ENCODE peak calls at places on chromosomes 3 and 15, in five cellular contexts. I, H, D, C and U are unnamed samples.

GRCh38 chr3:22700876-22701275 is 502.3 kb upstream of the UBE2E2 start:
- DNase-seq in H (no peak), I (no peak), C (no peak), D (no peak), U (no peak)

GRCh38 chr3:123692041-123692440 is 107.2 kb upstream of the HACD2 start:
- DNase-seq in I (no peak), C (no peak), D (no peak), H (no peak), U (no peak)

GRCh38 chr15:49145651-49146609 is 9.5 kb downstream of the COPS2 start:
- DNase-seq in D (peak; percentile 73), C (peak; percentile 74), H (peak; percentile 67), I (peak; percentile 35), U (peak; percentile 53)

GRCh38 chr15:79315623-79316328 is 4.9 kb downstream of the TMED3 start:
- DNase-seq in I (no peak), H (no peak), D (no peak), C (no peak), U (no peak)

GRCh38 chr3:149479621-149480325 is 5.3 kb downstream of the TM4SF4 start:
- DNase-seq in C (no peak), H (peak; percentile 9), D (no peak), I (no peak), U (no peak)

GRCh38 chr3:17432237-17432636 is 310.2 kb downstream of the TBC1D5 start:
- DNase-seq in I (no peak), D (peak; percentile 36), H (no peak), C (no peak), U (no peak)

GRCh38 chr3:134449277-134449676 is 36.5 kb downstream of the ANAPC13 start:
- DNase-seq in C (no peak), I (no peak), H (peak; percentile 82), D (peak; percentile 57), U (no peak)

GRCh38 chr3:13110678-13111116 is 37.5 kb upstream of the IQSEC1 start:
- DNase-seq in H (no peak), I (no peak), C (peak; percentile 35), D (peak; percentile 95), U (peak; percentile 97)

DNA sequence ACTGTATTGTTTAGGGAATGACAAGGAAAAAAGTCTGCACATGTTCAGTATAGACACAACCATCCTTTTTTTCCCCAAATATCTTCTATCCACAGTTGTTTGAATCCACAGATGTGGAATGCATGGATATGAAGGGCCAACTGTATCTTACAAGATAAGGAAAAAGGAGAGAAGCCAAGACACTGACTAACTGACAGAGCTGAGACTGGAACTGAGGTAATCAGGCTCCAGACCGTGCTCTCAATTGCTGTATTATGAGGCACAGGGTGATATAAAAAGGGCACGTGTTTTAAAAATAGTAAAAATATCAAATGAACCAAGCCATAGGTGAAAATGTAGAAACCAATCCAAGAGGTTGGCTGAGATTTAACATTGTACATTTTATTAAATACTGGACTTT is 49.0 kb downstream of the DHX36 start:
- DNase-seq in D (no peak), C (no peak), H (no peak), I (no peak), U (no peak)
- TF ChIP-seq EZH2phosphoT487 in D (no peak), C (no peak), H (no peak), I (no peak), U (no peak)

GRCh38 chr15:62888628-62889027 is 153.9 kb upstream of the TPM1 start:
- DNase-seq in H (no peak), C (no peak), I (no peak), D (peak; percentile 44), U (no peak)
- TF ChIP-seq EZH2phosphoT487 in H (no peak), C (no peak), I (no peak), D (no peak), U (no peak)

DNA sequence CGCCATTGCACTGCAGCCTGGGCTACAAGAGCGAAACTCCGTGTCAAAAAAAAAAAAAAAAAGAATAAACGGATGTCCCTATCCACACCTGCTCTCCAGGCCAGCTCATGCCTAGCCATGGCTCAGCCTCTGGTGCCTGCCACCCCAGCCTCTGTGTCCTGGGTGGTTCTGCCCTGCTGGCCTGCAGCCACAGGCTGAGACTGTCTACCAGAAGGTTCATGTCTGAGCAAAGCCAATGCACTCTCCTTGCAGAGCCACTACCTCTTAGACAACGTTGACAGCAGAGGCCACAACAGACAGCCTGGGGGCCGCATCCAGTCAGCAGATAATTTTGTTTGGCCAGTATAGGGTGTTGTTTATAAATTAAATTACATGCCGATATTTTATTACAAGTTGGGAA is 127.7 kb downstream of the ASB7 start:
- DNase-seq in D (no peak), H (no peak), C (no peak), I (no peak), U (no peak)
- TF ChIP-seq EZH2phosphoT487 in D (no peak), H (no peak), C (no peak), I (no peak), U (no peak)

DNA sequence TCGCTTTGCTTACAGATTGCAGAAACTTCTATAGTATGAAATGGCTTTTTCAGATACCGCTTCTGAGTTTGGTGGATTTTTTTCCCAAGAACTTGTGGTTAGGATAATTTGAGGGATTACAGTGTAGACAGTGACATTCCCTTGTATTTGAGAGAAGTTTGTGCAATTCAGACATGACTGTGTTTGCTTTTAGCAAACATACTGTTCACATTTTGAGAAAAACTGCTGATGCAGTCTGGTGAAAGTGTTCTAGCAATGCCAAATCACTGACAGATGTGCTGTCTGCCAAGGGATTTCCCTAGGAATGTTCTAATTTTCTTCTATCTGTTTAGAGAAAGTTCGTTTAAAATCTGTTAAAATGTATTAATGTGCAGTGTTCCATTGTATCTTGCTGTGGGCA is 652.6 kb downstream of the FHIT start:
- DNase-seq in D (peak; percentile 34), H (no peak), C (peak; percentile 10), I (no peak), U (no peak)
- TF ChIP-seq EZH2phosphoT487 in D (no peak), H (no peak), C (no peak), I (no peak), U (no peak)

DNA sequence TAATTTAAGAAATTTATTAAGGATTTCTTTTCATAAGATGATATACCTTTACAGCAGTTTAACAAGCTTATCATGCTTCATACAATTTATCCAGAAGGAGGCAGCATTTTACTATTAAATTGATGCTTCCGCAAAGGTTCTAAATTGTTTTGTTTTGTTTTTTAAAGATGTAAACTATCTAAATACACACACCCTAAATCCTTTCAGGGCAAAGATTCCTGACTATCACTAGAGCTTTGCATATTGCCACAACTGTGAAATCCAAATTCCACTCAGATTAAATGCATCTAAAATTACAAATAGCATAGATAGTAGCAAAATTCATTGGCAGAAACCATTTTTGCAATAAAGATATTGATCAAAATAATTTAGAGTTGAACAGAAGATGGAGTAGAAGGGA is 44.5 kb upstream of the CCNL1 start:
- DNase-seq in H (peak; percentile 54), I (no peak), C (peak; percentile 40), D (peak; percentile 77), U (peak; percentile 50)
- TF ChIP-seq EZH2phosphoT487 in H (no peak), I (no peak), C (no peak), D (no peak), U (no peak)

GRCh38 chr3:100420885-100421284 is 19.5 kb downstream of the LNP1 start:
- DNase-seq in D (no peak), I (no peak), C (no peak), H (no peak), U (no peak)
- TF ChIP-seq EZH2phosphoT487 in D (no peak), I (no peak), C (no peak), H (no peak), U (no peak)

GRCh38 chr15:60784855-60785254 is 305.9 kb upstream of the ICE2 start:
- DNase-seq in I (no peak), D (no peak), C (no peak), H (no peak), U (no peak)

GRCh38 chr15:60790641-60791040 is 311.7 kb upstream of the ICE2 start:
- DNase-seq in I (no peak), C (no peak), H (no peak), D (no peak), U (no peak)

GRCh38 chr15:60791216-60791615 is 312.3 kb upstream of the ICE2 start:
- DNase-seq in C (no peak), H (no peak), D (no peak), I (no peak), U (no peak)

GRCh38 chr15:60788514-60789091 is 309.7 kb upstream of the ICE2 start:
- DNase-seq in D (no peak), I (no peak), H (no peak), C (no peak), U (peak; percentile 48)

GRCh38 chr15:60787737-60788513 is 309.0 kb upstream of the ICE2 start:
- DNase-seq in D (peak; percentile 2), H (peak; percentile 66), I (no peak), C (no peak), U (no peak)
- TF ChIP-seq EZH2phosphoT487 in D (no peak), H (no peak), I (no peak), C (no peak), U (no peak)

GRCh38 chr3:195195321-195196209 is 75.4 kb downstream of the XXYLT1 start:
- DNase-seq in H (peak; percentile 78), I (no peak), D (no peak), C (no peak), U (no peak)
- TF ChIP-seq EZH2phosphoT487 in H (no peak), I (no peak), D (no peak), C (no peak), U (no peak)

GRCh38 chr15:43930556-43930955 is 103.8 kb downstream of the WDR76 start:
- DNase-seq in C (no peak), D (no peak), H (no peak), I (no peak), U (no peak)

GRCh38 chr15:43930079-43930478 is 103.3 kb downstream of the WDR76 start:
- DNase-seq in I (no peak), C (peak; percentile 27), D (no peak), H (peak; percentile 67), U (no peak)

GRCh38 chr15:43934480-43934879 is 107.7 kb downstream of the WDR76 start:
- DNase-seq in D (no peak), C (no peak), H (no peak), I (no peak), U (no peak)

GRCh38 chr15:43932036-43932435 is 105.2 kb downstream of the WDR76 start:
- DNase-seq in C (no peak), I (no peak), H (no peak), D (no peak), U (no peak)

GRCh38 chr15:43932907-43933306 is 106.1 kb downstream of the WDR76 start:
- DNase-seq in H (no peak), I (no peak), C (no peak), D (no peak), U (no peak)
- TF ChIP-seq EZH2phosphoT487 in H (no peak), I (no peak), C (no peak), D (no peak), U (no peak)